ENCODE peak calls at places on chromosome 19, in five cellular contexts. L, M, Q, O and D are unnamed samples.

GRCh38 chr19:567296-567900 is 5.0 kb upstream of the BSG start:
- DNase-seq in Q (no peak), L (no peak), O (no peak), M (no peak), D (no peak)

GRCh38 chr19:3545669-3546034 is 6.7 kb downstream of the TEKTIP1 start:
- DNase-seq in O (no peak), Q (no peak), M (no peak), L (no peak), D (no peak)

GRCh38 chr19:10756371-10756770 is 38.5 kb downstream of the DNM2 start:
- DNase-seq in O (no peak), Q (no peak), L (no peak), M (no peak), D (no peak)

GRCh38 chr19:51712461-51713081 is 11.2 kb downstream of the HAS1 start:
- DNase-seq in O (peak), M (no peak), L (peak), Q (no peak), D (peak)

GRCh38 chr19:54654447-54655321 is 8.1 kb upstream of the LILRB4 start:
- DNase-seq in Q (no peak), L (no peak), M (no peak), O (no peak), D (peak)

GRCh38 chr19:15222738-15223648 is 9.3 kb downstream of the EPHX3 start:
- DNase-seq in O (peak), L (peak), M (peak), Q (peak), D (peak)

GRCh38 chr19:12784871-12785430 is 6.3 kb upstream of the JUNB start:
- DNase-seq in M (no peak), O (no peak), L (peak), Q (peak), D (no peak)

GRCh38 chr19:11673608-11674041 is 65.1 kb downstream of the ZNF823 start:
- DNase-seq in M (no peak), L (peak), O (no peak), Q (no peak), D (peak)

GRCh38 chr19:58361900-58362271 is 665 bp downstream of the ZNF497 start:
- DNase-seq in Q (no peak), O (peak), L (peak), M (no peak), D (peak)

GRCh38 chr19:34731964-34732363 is 2.1 kb upstream of the ZNF181 start:
- DNase-seq in O (no peak), Q (no peak), L (no peak), M (no peak), D (no peak)

GRCh38 chr19:12778020-12778904 is 2.9 kb upstream of the HOOK2 start:
- DNase-seq in O (peak), L (peak), Q (peak), M (peak), D (peak)

GRCh38 chr19:19610376-19611240 is 7.9 kb downstream of the PBX4 start:
- DNase-seq in L (no peak), Q (no peak), M (no peak), O (no peak), D (no peak)

GRCh38 chr19:17112271-17112670 is 36.7 kb downstream of the MYO9B start:
- DNase-seq in M (no peak), O (no peak), L (no peak), Q (no peak), D (no peak)

GRCh38 chr19:39001016-39001415 is 25.5 kb upstream of the FBXO17 start:
- DNase-seq in M (no peak), L (no peak), Q (no peak), O (no peak), D (no peak)

GRCh38 chr19:11205939-11206570 is 8.7 kb upstream of the KANK2 start:
- DNase-seq in M (no peak), Q (no peak), O (no peak), L (no peak), D (peak)

GRCh38 chr19:33241530-33242101 is 16.0 kb upstream of the SLC7A10 start:
- DNase-seq in O (no peak), Q (no peak), M (no peak), L (peak), D (no peak)

GRCh38 chr19:51366999-51367564 is 894 bp upstream of the ETFB start:
- DNase-seq in Q (peak), L (no peak), O (no peak), M (no peak), D (no peak)

GRCh38 chr19:48511800-48512503 is at the start of gene LMTK3:
- DNase-seq in L (no peak), M (peak), O (no peak), Q (peak), D (peak)

GRCh38 chr19:9010693-9011092 is 484 bp upstream of the MUC16 start:
- DNase-seq in L (no peak), M (no peak), Q (no peak), O (no peak), D (no peak)

GRCh38 chr19:10256970-10257615 is 5.1 kb downstream of the MRPL4 start:
- DNase-seq in O (no peak), L (no peak), M (no peak), Q (no peak), D (no peak)

GRCh38 chr19:2339644-2340310 is 11.3 kb downstream of the SPPL2B start:
- DNase-seq in O (no peak), Q (no peak), L (no peak), M (no peak), D (no peak)